ENCODE peak calls at places on chromosomes 16 and 17, in seven cellular contexts. I, O, G, Q, P, X and N are unnamed samples. For H3K4me1, the result is how much of the 10 kb centered on the place peaks cover.

GRCh38 chr17:63675607-63676539 is 24.1 kb downstream of the LIMD2 start:
- DNase-seq in Q (peak), I (peak), O (peak), G (no peak), P (no peak), X (peak), N (peak)

GRCh38 chr17:60741031-60741430 is 63.4 kb downstream of the BCAS3 start:
- DNase-seq in Q (no peak), O (no peak), P (no peak), G (no peak), X (no peak), I (no peak), N (no peak)

GRCh38 chr17:67801626-67802175 is 23.6 kb upstream of the BPTF start:
- DNase-seq in X (no peak), G (no peak), O (no peak), P (no peak), I (peak), Q (no peak), N (no peak)

GRCh38 chr17:17315142-17315821 is 12.1 kb downstream of the NT5M start:
- DNase-seq in P (no peak), I (no peak), Q (no peak), X (no peak), O (no peak), G (no peak), N (no peak)

GRCh38 chr16:3592559-3592958 is 15.4 kb upstream of the NLRC3 start:
- DNase-seq in X (no peak), G (no peak), Q (no peak), P (no peak), O (no peak), I (no peak), N (no peak)

GRCh38 chr16:6076631-6077030 is 979.0 kb upstream of the EEF2KMT start:
- DNase-seq in P (no peak), I (no peak), G (no peak), O (no peak), Q (no peak), X (no peak), N (no peak)

GRCh38 chr16:8740775-8741355 is 56.6 kb downstream of the TMEM186 start:
- DNase-seq in X (peak), P (no peak), I (no peak), Q (no peak), O (no peak), G (no peak), N (peak)

GRCh38 chr17:44345497-44346026 is 460 bp downstream of the GRN start:
- DNase-seq in P (no peak), X (peak), I (peak), G (peak), Q (peak), O (peak), N (peak)

GRCh38 chr16:85381738-85382592 is 231.2 kb upstream of the GSE1 start:
- DNase-seq in I (no peak), P (no peak), G (no peak), X (no peak), Q (no peak), O (no peak), N (peak)

GRCh38 chr17:45834471-45835396 is 9.9 kb upstream of the SPPL2C start:
- DNase-seq in Q (no peak), P (no peak), I (peak), X (no peak), G (no peak), O (no peak), N (no peak)

GRCh38 chr16:67702130-67702529 is 17.0 kb downstream of the GFOD2 start:
- DNase-seq in X (no peak), Q (no peak), O (no peak), P (no peak), G (no peak), I (no peak), N (no peak)

GRCh38 chr17:47813512-47814031 is 8.0 kb downstream of the OSBPL7 start:
- DNase-seq in P (no peak), O (no peak), G (no peak), I (no peak), Q (no peak), X (no peak), N (no peak)

GRCh38 chr16:2250652-2251280 is 621 bp downstream of the ECI1 start:
- DNase-seq in O (no peak), Q (no peak), G (no peak), P (no peak), X (peak), I (peak), N (peak)

GRCh38 chr17:68182016-68182315 is 65.9 kb upstream of the AMZ2 start:
- DNase-seq in X (no peak), O (no peak), Q (no peak), I (no peak), G (no peak), P (no peak), N (no peak)

GRCh38 chr17:14211778-14212177 is 24.9 kb downstream of the CDRT15 start:
- DNase-seq in X (no peak), I (no peak), P (no peak), O (no peak), G (no peak), Q (peak), N (peak)

GRCh38 chr17:64219571-64219970 is 43.5 kb downstream of the TEX2 start:
- DNase-seq in P (no peak), Q (no peak), I (no peak), O (no peak), G (no peak), X (no peak), N (no peak)

GRCh38 chr17:42101513-42102292 is 3.4 kb upstream of the ZNF385C start:
- DNase-seq in I (peak), G (peak), O (peak), X (peak), Q (peak), P (no peak), N (peak)

GRCh38 chr16:74778646-74779045 is 4.0 kb upstream of the FA2H start:
- DNase-seq in G (no peak), I (no peak), O (no peak), P (no peak), Q (no peak), X (peak), N (no peak)

GRCh38 chr16:26111900-26112299 is 420.1 kb downstream of the HS3ST4 start:
- DNase-seq in O (no peak), P (no peak), Q (no peak), G (no peak), X (no peak), I (peak), N (peak)

DNA sequence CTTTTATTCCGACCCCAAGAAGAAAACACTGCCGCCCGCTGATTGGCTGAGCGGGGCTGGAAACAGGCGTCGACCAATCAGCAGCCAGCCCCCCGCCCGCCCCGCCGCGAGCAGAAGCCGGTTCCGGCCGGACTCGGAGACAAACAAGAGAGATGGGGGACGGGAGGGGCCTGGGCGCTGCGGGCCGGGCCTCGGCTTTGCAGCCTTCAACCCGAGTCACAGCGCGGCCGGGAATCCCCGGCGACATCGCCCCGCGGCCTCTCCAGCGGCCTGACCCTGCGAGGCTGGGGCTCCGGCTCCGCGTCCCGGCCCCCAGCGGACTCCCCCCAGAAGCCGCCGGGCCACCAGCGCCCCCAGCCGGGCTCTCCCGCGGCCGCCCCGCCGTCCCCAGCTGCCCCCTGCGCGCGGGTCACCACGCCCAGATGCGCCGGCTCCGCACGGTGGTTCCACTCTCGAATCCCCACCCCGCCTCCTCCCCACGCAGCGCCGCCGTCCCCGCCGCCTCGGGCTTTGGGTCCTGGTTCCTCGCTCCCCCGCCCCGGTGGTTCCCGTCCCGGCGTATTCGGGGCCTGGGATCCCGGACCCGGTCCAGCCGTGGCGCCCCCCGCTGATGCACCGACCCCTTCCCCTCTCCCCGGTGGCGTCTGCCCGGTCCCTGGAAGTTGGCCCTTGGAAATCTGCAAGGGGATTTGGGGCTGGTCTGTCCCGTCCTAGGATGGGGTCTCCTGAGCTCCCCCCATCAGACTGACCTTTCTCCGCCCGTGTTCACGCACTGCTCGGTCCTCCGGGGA is 417 bp upstream of the SLC43A2 start:
- DNase-seq in P (peak), I (peak), O (peak), Q (peak), X (peak), G (peak), N (peak)
- TF ChIP-seq POLR2A in P (peak), I (peak), O (no peak), Q (peak), X (peak), G (peak), N (no peak)

DNA sequence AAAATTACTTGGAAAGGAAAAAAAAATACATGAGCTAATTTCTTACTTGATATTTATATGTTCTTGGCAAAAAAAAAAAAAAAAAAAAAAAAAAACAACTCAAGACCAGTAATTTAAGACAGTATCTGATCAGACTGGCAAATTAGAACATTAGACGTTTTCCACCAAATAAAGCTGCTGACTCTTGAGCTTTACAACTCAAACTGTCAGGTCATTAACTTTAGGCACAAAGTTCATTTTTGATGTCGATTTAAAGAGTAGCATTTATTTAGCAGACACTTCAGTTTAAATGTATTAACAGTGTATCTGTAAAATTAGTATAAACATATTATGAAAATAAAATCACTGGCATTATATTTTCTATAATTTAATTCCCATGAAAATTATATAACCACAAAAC is 66.7 kb downstream of the NCOR1 start:
- DNase-seq in X (no peak), Q (no peak), P (no peak), G (no peak), O (no peak), I (no peak), N (no peak)
- H3K4me1 ChIP-seq in X (under half), Q (under half), P (under half), G (under half), O (under half), I (under half), N (under half)

DNA sequence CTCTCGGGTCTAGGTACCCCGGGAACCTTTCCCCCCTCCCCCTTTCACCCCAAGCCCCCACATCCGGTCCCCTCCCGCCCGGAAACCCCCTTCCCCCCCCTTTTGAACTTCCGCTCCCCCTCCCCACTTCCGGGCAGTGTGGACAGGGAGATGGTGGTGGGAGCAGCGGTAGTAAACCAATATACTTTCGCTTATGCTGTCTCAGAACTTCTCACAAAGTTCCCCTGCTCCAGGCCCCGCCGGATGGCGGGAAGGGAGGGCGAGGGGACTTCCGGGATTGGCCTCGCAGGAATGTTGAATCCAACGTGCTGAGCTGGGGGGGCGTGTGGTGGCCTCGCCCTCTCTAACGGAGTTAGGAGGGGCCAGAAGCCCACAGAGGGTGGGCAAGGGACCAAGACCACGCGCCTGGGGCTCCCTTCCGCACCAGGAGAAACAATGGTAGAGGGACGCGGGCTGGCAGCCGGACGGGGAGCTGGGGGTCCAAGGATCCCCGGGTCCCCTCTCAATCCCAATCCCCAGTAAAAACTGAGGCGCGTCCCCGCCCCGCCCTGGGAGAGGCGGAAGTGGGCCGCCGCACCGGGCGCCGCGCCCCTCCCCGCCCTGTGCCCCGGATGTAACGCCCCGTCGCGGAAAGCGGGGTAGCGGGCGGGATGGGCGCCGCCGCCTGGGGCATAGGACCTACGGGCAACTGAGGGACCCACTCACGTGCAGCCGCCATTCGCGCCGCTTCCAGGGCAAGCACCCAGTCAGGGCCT is 742 bp downstream of the PFN1 start:
- DNase-seq in Q (peak), X (peak), I (peak), O (no peak), G (peak), P (no peak), N (peak)
- TF ChIP-seq POLR2A in Q (no peak), X (no peak), I (no peak), O (no peak), G (no peak), P (no peak), N (no peak)

GRCh38 chr17:40309938-40310510 is 1.0 kb downstream of the RARA start:
- DNase-seq in O (no peak), I (no peak), P (no peak), X (no peak), G (no peak), Q (no peak), N (peak)

GRCh38 chr17:40312131-40312731 is 3.3 kb downstream of the RARA start:
- DNase-seq in P (no peak), X (peak), I (no peak), Q (peak), O (no peak), G (peak), N (no peak)

GRCh38 chr17:40312893-40313659 is 4.1 kb downstream of the RARA start:
- DNase-seq in I (no peak), Q (peak), G (no peak), P (no peak), O (no peak), X (no peak), N (no peak)

GRCh38 chr17:40310882-40311391 is 2.0 kb downstream of the RARA start:
- DNase-seq in O (no peak), G (no peak), Q (no peak), P (no peak), X (no peak), I (no peak), N (peak)

DNA sequence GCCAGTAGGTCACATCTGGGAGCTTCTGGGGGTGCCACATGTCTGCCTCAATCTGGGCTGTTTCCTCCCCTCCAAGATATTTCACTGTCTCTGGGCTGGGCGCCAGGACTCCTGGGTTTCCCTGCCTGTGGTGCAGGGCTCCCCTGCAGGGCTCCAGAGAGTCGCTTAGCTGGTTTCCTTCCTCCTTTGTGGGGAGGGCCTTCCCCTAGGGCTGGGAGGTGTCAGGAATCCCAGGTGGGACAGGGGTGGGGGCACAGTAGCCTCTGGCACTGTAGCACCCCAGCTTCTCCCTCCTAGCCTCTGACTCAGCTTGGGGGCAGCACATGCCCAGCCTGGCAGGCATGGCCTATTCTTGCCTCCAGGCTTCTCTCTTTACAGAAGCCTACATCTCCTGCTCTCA is 2.6 kb downstream of the RARA start:
- DNase-seq in Q (peak), O (no peak), X (peak), I (no peak), P (no peak), G (no peak), N (no peak)
- H3K4me1 ChIP-seq in Q (under half), O (half or more), X (half or more), I (half or more), P (half or more), G (half or more), N (half or more)

DNA sequence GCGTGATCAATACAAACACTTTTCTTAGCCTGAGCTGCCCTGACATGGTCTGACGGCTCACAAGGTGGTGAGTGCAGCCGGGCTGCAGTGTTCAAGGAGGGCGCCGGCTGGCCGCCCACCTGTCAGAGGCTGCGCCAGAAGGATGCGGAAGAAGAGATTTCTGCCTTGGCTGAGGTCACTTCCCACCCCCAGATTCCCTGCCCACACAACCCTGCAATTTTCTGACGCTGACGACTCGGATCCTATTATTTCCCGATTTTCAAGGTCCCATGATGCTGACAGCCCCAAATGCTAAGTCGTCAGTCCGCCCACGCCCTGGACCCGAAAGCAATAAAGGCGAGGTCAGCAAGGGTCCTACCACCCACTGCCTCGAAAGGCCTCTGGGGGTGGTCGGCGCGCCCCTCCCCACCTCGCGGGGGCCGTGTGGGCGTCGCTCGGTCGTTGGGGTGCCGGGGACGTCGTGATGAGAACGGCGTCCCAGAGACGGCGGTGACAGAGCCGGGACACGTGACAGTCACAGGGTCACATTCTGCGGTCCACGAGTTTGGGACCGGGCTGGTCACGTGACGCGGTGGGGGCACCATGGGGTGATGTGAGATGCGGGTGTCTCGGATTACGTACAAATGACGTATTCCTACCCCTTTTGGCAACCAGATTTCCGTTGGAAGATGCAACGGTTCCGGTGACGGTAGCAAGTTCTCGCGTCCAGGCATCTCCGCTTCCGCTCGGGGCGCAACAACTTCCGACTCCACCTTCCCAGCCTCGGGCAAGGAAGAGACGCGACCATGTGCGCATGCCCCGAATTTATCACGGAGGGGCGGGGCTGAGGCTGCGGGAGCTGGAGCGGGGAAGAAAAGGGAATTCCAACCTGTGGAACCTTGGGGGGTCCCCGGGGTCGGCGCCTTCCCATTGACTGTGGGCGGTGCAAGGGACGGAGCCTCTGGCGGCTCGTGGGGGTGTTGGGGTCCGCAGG is at the start of gene STX4:
- DNase-seq in I (peak), Q (peak), X (peak), O (peak), G (peak), P (peak), N (peak)
- TF ChIP-seq POLR2A in I (no peak), Q (peak), X (peak), O (no peak), G (peak), P (peak), N (no peak)

GRCh38 chr16:27449434-27450188 is 47.6 kb downstream of the IL21R start:
- DNase-seq in I (no peak), Q (no peak), G (no peak), O (no peak), P (no peak), X (peak), N (no peak)
- H3K4me1 ChIP-seq in I (under half), Q (under half), G (under half), O (under half), P (under half), X (under half), N (under half)

GRCh38 chr16:69310479-69311114 is 553 bp upstream of the VPS4A start:
- DNase-seq in Q (no peak), X (no peak), G (no peak), O (no peak), I (no peak), P (no peak), N (no peak)

GRCh38 chr16:69313469-69313868 is 2.3 kb downstream of the VPS4A start:
- DNase-seq in G (no peak), O (no peak), P (no peak), X (no peak), Q (no peak), I (no peak), N (no peak)

GRCh38 chr16:69309316-69309715 is 1.8 kb upstream of the VPS4A start:
- DNase-seq in I (no peak), X (no peak), G (no peak), Q (no peak), O (no peak), P (no peak), N (no peak)

GRCh38 chr16:69311115-69311532 is at the start of gene VPS4A:
- DNase-seq in P (peak), I (peak), X (peak), Q (peak), G (peak), O (peak), N (peak)

GRCh38 chr16:69311533-69312388 is 611 bp downstream of the VPS4A start:
- DNase-seq in G (no peak), X (peak), O (no peak), I (peak), P (no peak), Q (no peak), N (peak)
- TF ChIP-seq POLR2A in G (no peak), X (no peak), O (no peak), I (no peak), P (no peak), Q (no peak), N (no peak)

DNA sequence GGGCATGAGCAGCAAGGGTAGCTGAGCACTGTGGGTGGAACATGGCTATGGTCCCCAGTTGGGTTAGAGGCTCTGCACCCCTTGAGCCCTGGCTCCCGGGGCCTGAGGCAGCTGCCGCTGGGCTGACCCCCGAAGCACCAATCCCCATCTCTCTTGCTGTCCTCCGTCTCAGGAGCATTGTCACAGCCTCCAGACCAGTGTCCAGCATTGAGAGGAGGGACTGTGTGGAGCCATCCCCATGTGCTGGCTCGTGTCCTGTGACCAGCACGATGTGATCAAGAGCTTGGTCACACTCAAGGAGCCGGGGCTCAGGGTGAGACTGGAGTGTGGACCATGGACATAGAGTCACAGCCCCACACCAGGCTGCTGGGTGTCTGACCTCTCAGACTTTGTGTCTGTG is 2.9 kb downstream of the SMTNL2 start:
- DNase-seq in G (no peak), P (no peak), X (no peak), Q (no peak), O (no peak), I (no peak), N (no peak)
- H3K4me1 ChIP-seq in G (half or more), P (under half), X (under half), Q (under half), O (under half), I (under half), N (under half)